ENCODE peak calls at places on chromosomes 4 and X, in eight cellular contexts. One of them, this sample, is unnamed.

GRCh38 chr4:25860586-25861421 is 2.0 kb downstream of the SEL1L3 start:
- DNase-seq in NCI-H1694 treated with DMSO at 0.1 percent for 48 hours: no peak
- DNase-seq in COR-L47: no peak
- DNase-seq in transverse colon: peak; percentile 65
- DNase-seq in choroid plexus epithelial cell: peak; percentile 48
- DNase-seq in cardiac muscle cell: no peak
- DNase-seq in RWPE1: no peak
- DNase-seq in CD4-positive, alpha-beta memory T cell: no peak
- DNase-seq in this sample: no peak

GRCh38 chr4:17577660-17578481 is 873 bp downstream of the LAP3 start:
- DNase-seq in transverse colon: peak; percentile 57
- DNase-seq in CD4-positive, alpha-beta memory T cell: no peak
- DNase-seq in choroid plexus epithelial cell: peak; percentile 21
- DNase-seq in RWPE1: no peak
- DNase-seq in NCI-H1694 treated with DMSO at 0.1 percent for 48 hours: no peak
- DNase-seq in COR-L47: peak; percentile 16
- DNase-seq in cardiac muscle cell: peak; percentile 60
- DNase-seq in this sample: peak; percentile 9

GRCh38 chr4:81369898-81370297 is 101.8 kb downstream of the RASGEF1B start:
- DNase-seq in NCI-H1694 treated with DMSO at 0.1 percent for 48 hours: no peak
- DNase-seq in transverse colon: no peak
- DNase-seq in RWPE1: no peak
- DNase-seq in CD4-positive, alpha-beta memory T cell: no peak
- DNase-seq in COR-L47: no peak
- DNase-seq in choroid plexus epithelial cell: peak; percentile 31
- DNase-seq in cardiac muscle cell: no peak
- DNase-seq in this sample: no peak

GRCh38 chrX:7215842-7216241 is 67.9 kb upstream of the PUDP start:
- DNase-seq in COR-L47: no peak
- DNase-seq in RWPE1: no peak
- DNase-seq in NCI-H1694 treated with DMSO at 0.1 percent for 48 hours: no peak
- DNase-seq in transverse colon: no peak
- DNase-seq in CD4-positive, alpha-beta memory T cell: no peak
- DNase-seq in choroid plexus epithelial cell: no peak
- DNase-seq in cardiac muscle cell: no peak
- DNase-seq in this sample: no peak

GRCh38 chr4:180493299-180493698 is 1749.9 kb upstream of the TENM3 start:
- DNase-seq in NCI-H1694 treated with DMSO at 0.1 percent for 48 hours: no peak
- DNase-seq in transverse colon: no peak
- DNase-seq in RWPE1: no peak
- DNase-seq in CD4-positive, alpha-beta memory T cell: no peak
- DNase-seq in cardiac muscle cell: no peak
- DNase-seq in COR-L47: no peak
- DNase-seq in choroid plexus epithelial cell: no peak
- DNase-seq in this sample: no peak

GRCh38 chr4:89657931-89658700 is 178.8 kb downstream of the SNCA start:
- DNase-seq in transverse colon: no peak
- DNase-seq in cardiac muscle cell: peak; percentile 13
- DNase-seq in NCI-H1694 treated with DMSO at 0.1 percent for 48 hours: peak; percentile 71
- DNase-seq in COR-L47: peak; percentile 63
- DNase-seq in CD4-positive, alpha-beta memory T cell: no peak
- DNase-seq in RWPE1: no peak
- DNase-seq in choroid plexus epithelial cell: peak; percentile 72
- DNase-seq in this sample: no peak

GRCh38 chrX:132480581-132481203 is 8.1 kb downstream of the MBNL3 start:
- DNase-seq in COR-L47: peak; percentile 58
- DNase-seq in CD4-positive, alpha-beta memory T cell: peak; percentile 49
- DNase-seq in transverse colon: peak; percentile 64
- DNase-seq in RWPE1: no peak
- DNase-seq in NCI-H1694 treated with DMSO at 0.1 percent for 48 hours: no peak
- DNase-seq in choroid plexus epithelial cell: peak; percentile 11
- DNase-seq in cardiac muscle cell: peak; percentile 22
- DNase-seq in this sample: peak; percentile 49

GRCh38 chrX:131729295-131729694 is 185.4 kb downstream of the OR13H1 start:
- DNase-seq in NCI-H1694 treated with DMSO at 0.1 percent for 48 hours: no peak
- DNase-seq in choroid plexus epithelial cell: no peak
- DNase-seq in CD4-positive, alpha-beta memory T cell: peak; percentile 84
- DNase-seq in COR-L47: no peak
- DNase-seq in transverse colon: peak; percentile 89
- DNase-seq in RWPE1: no peak
- DNase-seq in cardiac muscle cell: no peak
- DNase-seq in this sample: no peak

GRCh38 chrX:49309401-49309981 is 6.0 kb downstream of the GAGE10 start:
- DNase-seq in COR-L47: no peak
- DNase-seq in transverse colon: no peak
- DNase-seq in CD4-positive, alpha-beta memory T cell: peak; percentile 28
- DNase-seq in choroid plexus epithelial cell: peak; percentile 50
- DNase-seq in RWPE1: no peak
- DNase-seq in cardiac muscle cell: no peak
- DNase-seq in NCI-H1694 treated with DMSO at 0.1 percent for 48 hours: no peak
- DNase-seq in this sample: no peak

GRCh38 chr4:65502151-65502691 is 168.1 kb downstream of the EPHA5 start:
- DNase-seq in COR-L47: no peak
- DNase-seq in RWPE1: no peak
- DNase-seq in choroid plexus epithelial cell: peak; percentile 60
- DNase-seq in CD4-positive, alpha-beta memory T cell: no peak
- DNase-seq in NCI-H1694 treated with DMSO at 0.1 percent for 48 hours: no peak
- DNase-seq in transverse colon: no peak
- DNase-seq in cardiac muscle cell: no peak
- DNase-seq in this sample: no peak

GRCh38 chrX:56726609-56727008 is 2.4 kb upstream of the NBDY start:
- DNase-seq in NCI-H1694 treated with DMSO at 0.1 percent for 48 hours: peak; percentile 42
- DNase-seq in transverse colon: no peak
- DNase-seq in choroid plexus epithelial cell: peak; percentile 77
- DNase-seq in RWPE1: no peak
- DNase-seq in COR-L47: no peak
- DNase-seq in cardiac muscle cell: peak; percentile 46
- DNase-seq in CD4-positive, alpha-beta memory T cell: peak; percentile 52
- DNase-seq in this sample: no peak

GRCh38 chr4:177105526-177105925 is 204.1 kb upstream of the NEIL3 start:
- DNase-seq in choroid plexus epithelial cell: no peak
- DNase-seq in transverse colon: no peak
- DNase-seq in RWPE1: no peak
- DNase-seq in cardiac muscle cell: no peak
- DNase-seq in NCI-H1694 treated with DMSO at 0.1 percent for 48 hours: no peak
- DNase-seq in CD4-positive, alpha-beta memory T cell: no peak
- DNase-seq in COR-L47: no peak
- DNase-seq in this sample: no peak

GRCh38 chr4:54099959-54100606 is at the start of gene GSX2:
- DNase-seq in RWPE1: no peak
- DNase-seq in transverse colon: no peak
- DNase-seq in choroid plexus epithelial cell: no peak
- DNase-seq in NCI-H1694 treated with DMSO at 0.1 percent for 48 hours: no peak
- DNase-seq in COR-L47: no peak
- DNase-seq in CD4-positive, alpha-beta memory T cell: no peak
- DNase-seq in cardiac muscle cell: no peak
- DNase-seq in this sample: no peak

GRCh38 chr4:100933628-100934027 is 413.7 kb downstream of the PPP3CA start:
- DNase-seq in CD4-positive, alpha-beta memory T cell: no peak
- DNase-seq in RWPE1: no peak
- DNase-seq in cardiac muscle cell: no peak
- DNase-seq in transverse colon: no peak
- DNase-seq in COR-L47: no peak
- DNase-seq in choroid plexus epithelial cell: peak; percentile 82
- DNase-seq in NCI-H1694 treated with DMSO at 0.1 percent for 48 hours: no peak
- DNase-seq in this sample: no peak

GRCh38 chrX:9659571-9660195 is 106.0 kb downstream of the GPR143 start:
- DNase-seq in COR-L47: no peak
- DNase-seq in transverse colon: no peak
- DNase-seq in NCI-H1694 treated with DMSO at 0.1 percent for 48 hours: no peak
- DNase-seq in RWPE1: no peak
- DNase-seq in choroid plexus epithelial cell: no peak
- DNase-seq in CD4-positive, alpha-beta memory T cell: no peak
- DNase-seq in cardiac muscle cell: peak; percentile 56
- DNase-seq in this sample: no peak

GRCh38 chr4:16092682-16093319 is 9.0 kb upstream of the PROM1 start:
- DNase-seq in NCI-H1694 treated with DMSO at 0.1 percent for 48 hours: no peak
- DNase-seq in CD4-positive, alpha-beta memory T cell: no peak
- DNase-seq in RWPE1: no peak
- DNase-seq in choroid plexus epithelial cell: no peak
- DNase-seq in transverse colon: no peak
- DNase-seq in cardiac muscle cell: no peak
- DNase-seq in COR-L47: peak; percentile 3
- DNase-seq in this sample: no peak

GRCh38 chrX:151393514-151393913 is 3.5 kb upstream of the VMA21 start:
- DNase-seq in choroid plexus epithelial cell: peak; percentile 9
- DNase-seq in RWPE1: no peak
- DNase-seq in COR-L47: no peak
- DNase-seq in CD4-positive, alpha-beta memory T cell: peak; percentile 79
- DNase-seq in transverse colon: no peak
- DNase-seq in NCI-H1694 treated with DMSO at 0.1 percent for 48 hours: no peak
- DNase-seq in cardiac muscle cell: no peak
- DNase-seq in this sample: peak; percentile 84

GRCh38 chrX:74835566-74835965 is 89.7 kb downstream of the NEXMIF start:
- DNase-seq in transverse colon: peak; percentile 10
- DNase-seq in RWPE1: no peak
- DNase-seq in CD4-positive, alpha-beta memory T cell: no peak
- DNase-seq in cardiac muscle cell: no peak
- DNase-seq in COR-L47: no peak
- DNase-seq in choroid plexus epithelial cell: no peak
- DNase-seq in NCI-H1694 treated with DMSO at 0.1 percent for 48 hours: no peak
- DNase-seq in this sample: no peak

GRCh38 chr4:144353240-144353639 is 212.7 kb upstream of the GYPA start:
- DNase-seq in choroid plexus epithelial cell: no peak
- DNase-seq in cardiac muscle cell: peak; percentile 58
- DNase-seq in CD4-positive, alpha-beta memory T cell: no peak
- DNase-seq in RWPE1: no peak
- DNase-seq in transverse colon: no peak
- DNase-seq in COR-L47: no peak
- DNase-seq in NCI-H1694 treated with DMSO at 0.1 percent for 48 hours: no peak
- DNase-seq in this sample: no peak

GRCh38 chr4:153421980-153422379 is 44.2 kb upstream of the TMEM131L start:
- DNase-seq in COR-L47: no peak
- DNase-seq in transverse colon: no peak
- DNase-seq in CD4-positive, alpha-beta memory T cell: no peak
- DNase-seq in NCI-H1694 treated with DMSO at 0.1 percent for 48 hours: no peak
- DNase-seq in RWPE1: no peak
- DNase-seq in choroid plexus epithelial cell: no peak
- DNase-seq in cardiac muscle cell: no peak
- DNase-seq in this sample: no peak

GRCh38 chrX:65668362-65669310 is 1.2 kb downstream of the MSN start:
- DNase-seq in choroid plexus epithelial cell: peak; percentile 69
- DNase-seq in NCI-H1694 treated with DMSO at 0.1 percent for 48 hours: peak; percentile 29
- DNase-seq in transverse colon: peak; percentile 61
- DNase-seq in COR-L47: peak; percentile 42
- DNase-seq in RWPE1: peak; percentile 46
- DNase-seq in cardiac muscle cell: peak; percentile 28
- DNase-seq in CD4-positive, alpha-beta memory T cell: peak; percentile 58
- DNase-seq in this sample: no peak